ENCODE peak calls at places on chromosomes 12 and 14, in eight cellular contexts. One of them, this sample, is unnamed. For H3K9me3, the result is how much of the 10 kb centered on the place peaks cover.

GRCh38 chr14:69483765-69484443 is 624 bp upstream of the PLEKHD1 start:
- DNase-seq in tibial artery: no peak
- DNase-seq in CD8-positive, alpha-beta memory T cell: no peak
- DNase-seq in small intestine: no peak
- DNase-seq in left ventricle myocardium inferior: no peak
- DNase-seq in A549: peak
- DNase-seq in mammary epithelial cell: peak
- DNase-seq in Caco-2: no peak
- DNase-seq in this sample: no peak

GRCh38 chr12:3225796-3226180 is 148.6 kb downstream of the TSPAN9 start:
- DNase-seq in tibial artery: no peak
- DNase-seq in CD8-positive, alpha-beta memory T cell: no peak
- DNase-seq in small intestine: no peak
- DNase-seq in left ventricle myocardium inferior: no peak
- DNase-seq in A549: no peak
- DNase-seq in mammary epithelial cell: no peak
- DNase-seq in Caco-2: no peak
- DNase-seq in this sample: no peak

GRCh38 chr12:123041042-123041531 is 60.6 kb downstream of the ARL6IP4 start:
- DNase-seq in tibial artery: no peak
- DNase-seq in CD8-positive, alpha-beta memory T cell: no peak
- DNase-seq in small intestine: no peak
- DNase-seq in left ventricle myocardium inferior: no peak
- DNase-seq in A549: no peak
- DNase-seq in mammary epithelial cell: no peak
- DNase-seq in Caco-2: no peak
- DNase-seq in this sample: no peak

GRCh38 chr12:3155710-3156386 is 78.7 kb downstream of the TSPAN9 start:
- DNase-seq in tibial artery: no peak
- DNase-seq in CD8-positive, alpha-beta memory T cell: no peak
- DNase-seq in small intestine: no peak
- DNase-seq in left ventricle myocardium inferior: no peak
- DNase-seq in A549: no peak
- DNase-seq in mammary epithelial cell: no peak
- DNase-seq in Caco-2: no peak
- DNase-seq in this sample: no peak

GRCh38 chr12:26621932-26622331 is 211.1 kb downstream of the ITPR2 start:
- DNase-seq in tibial artery: no peak
- DNase-seq in CD8-positive, alpha-beta memory T cell: no peak
- DNase-seq in small intestine: no peak
- DNase-seq in left ventricle myocardium inferior: no peak
- DNase-seq in A549: no peak
- DNase-seq in mammary epithelial cell: no peak
- DNase-seq in Caco-2: no peak
- DNase-seq in this sample: no peak

GRCh38 chr12:14767617-14768016 is 35.7 kb downstream of the WBP11 start:
- DNase-seq in tibial artery: no peak
- DNase-seq in CD8-positive, alpha-beta memory T cell: no peak
- DNase-seq in small intestine: no peak
- DNase-seq in left ventricle myocardium inferior: no peak
- DNase-seq in A549: no peak
- DNase-seq in mammary epithelial cell: no peak
- DNase-seq in Caco-2: no peak
- DNase-seq in this sample: no peak

GRCh38 chr14:74488788-74489397 is 4.2 kb downstream of the NPC2 start:
- DNase-seq in tibial artery: no peak
- DNase-seq in CD8-positive, alpha-beta memory T cell: no peak
- DNase-seq in small intestine: peak
- DNase-seq in left ventricle myocardium inferior: no peak
- DNase-seq in A549: no peak
- DNase-seq in mammary epithelial cell: peak
- DNase-seq in Caco-2: no peak
- DNase-seq in this sample: no peak

GRCh38 chr12:99157946-99158345 is 489.6 kb upstream of the GARIN6 start:
- DNase-seq in tibial artery: no peak
- DNase-seq in CD8-positive, alpha-beta memory T cell: no peak
- DNase-seq in small intestine: no peak
- DNase-seq in left ventricle myocardium inferior: no peak
- DNase-seq in A549: no peak
- DNase-seq in mammary epithelial cell: no peak
- DNase-seq in Caco-2: no peak
- DNase-seq in this sample: no peak

GRCh38 chr12:69015831-69016230 is 82.9 kb upstream of the CPM start:
- DNase-seq in tibial artery: no peak
- DNase-seq in CD8-positive, alpha-beta memory T cell: no peak
- DNase-seq in small intestine: no peak
- DNase-seq in left ventricle myocardium inferior: no peak
- DNase-seq in A549: no peak
- DNase-seq in mammary epithelial cell: no peak
- DNase-seq in Caco-2: no peak
- DNase-seq in this sample: no peak

GRCh38 chr14:105041841-105042765 is 21.2 kb upstream of the CDCA4 start:
- DNase-seq in tibial artery: no peak
- DNase-seq in CD8-positive, alpha-beta memory T cell: no peak
- DNase-seq in small intestine: no peak
- DNase-seq in left ventricle myocardium inferior: no peak
- DNase-seq in A549: no peak
- DNase-seq in mammary epithelial cell: no peak
- DNase-seq in Caco-2: no peak
- DNase-seq in this sample: no peak

GRCh38 chr14:101774814-101775213 is 13.3 kb downstream of the PPP2R5C start:
- DNase-seq in tibial artery: no peak
- DNase-seq in CD8-positive, alpha-beta memory T cell: no peak
- DNase-seq in small intestine: no peak
- DNase-seq in left ventricle myocardium inferior: no peak
- DNase-seq in A549: no peak
- DNase-seq in mammary epithelial cell: no peak
- DNase-seq in Caco-2: no peak
- DNase-seq in this sample: no peak

GRCh38 chr12:34166427-34167060 is 144.2 kb downstream of the ALG10 start:
- DNase-seq in tibial artery: no peak
- DNase-seq in CD8-positive, alpha-beta memory T cell: no peak
- DNase-seq in small intestine: no peak
- DNase-seq in left ventricle myocardium inferior: no peak
- DNase-seq in A549: no peak
- DNase-seq in mammary epithelial cell: no peak
- DNase-seq in Caco-2: no peak
- DNase-seq in this sample: no peak
- H3K9me3 ChIP-seq in tibial artery: under half
- H3K9me3 ChIP-seq in CD8-positive, alpha-beta memory T cell: under half
- H3K9me3 ChIP-seq in small intestine: under half
- H3K9me3 ChIP-seq in left ventricle myocardium inferior: under half
- H3K9me3 ChIP-seq in A549: under half
- H3K9me3 ChIP-seq in mammary epithelial cell: under half
- H3K9me3 ChIP-seq in Caco-2: under half
- H3K9me3 ChIP-seq in this sample: under half

GRCh38 chr14:51261151-51261550 is 21.1 kb downstream of the TMX1 start:
- DNase-seq in tibial artery: no peak
- DNase-seq in CD8-positive, alpha-beta memory T cell: no peak
- DNase-seq in small intestine: peak
- DNase-seq in left ventricle myocardium inferior: no peak
- DNase-seq in A549: no peak
- DNase-seq in mammary epithelial cell: no peak
- DNase-seq in Caco-2: no peak
- DNase-seq in this sample: no peak
- H3K9me3 ChIP-seq in tibial artery: under half
- H3K9me3 ChIP-seq in CD8-positive, alpha-beta memory T cell: under half
- H3K9me3 ChIP-seq in small intestine: under half
- H3K9me3 ChIP-seq in left ventricle myocardium inferior: under half
- H3K9me3 ChIP-seq in A549: under half
- H3K9me3 ChIP-seq in mammary epithelial cell: under half
- H3K9me3 ChIP-seq in Caco-2: under half
- H3K9me3 ChIP-seq in this sample: under half

DNA sequence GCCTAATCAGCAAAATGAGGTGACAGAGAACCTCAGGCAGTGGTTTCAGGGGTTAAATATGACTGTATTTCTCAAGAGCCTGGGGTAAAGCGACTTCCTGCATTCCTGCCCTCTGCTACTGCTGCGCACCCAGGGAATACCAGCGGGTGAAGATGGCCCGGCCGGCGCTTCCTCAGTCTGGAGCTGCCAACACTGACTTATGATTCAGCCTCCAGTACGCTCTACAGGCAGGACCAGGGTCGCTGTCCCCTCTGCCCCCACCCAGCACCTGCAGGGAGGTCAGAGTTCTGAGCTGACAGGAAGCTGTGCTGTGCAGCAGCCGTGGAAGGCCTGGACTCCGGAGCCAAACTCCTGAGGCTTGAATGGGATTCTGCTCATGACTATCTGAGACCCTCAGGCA is 127.9 kb downstream of the PIWIL1 start:
- DNase-seq in tibial artery: no peak
- DNase-seq in CD8-positive, alpha-beta memory T cell: no peak
- DNase-seq in small intestine: no peak
- DNase-seq in left ventricle myocardium inferior: no peak
- DNase-seq in A549: no peak
- DNase-seq in mammary epithelial cell: no peak
- DNase-seq in Caco-2: no peak
- DNase-seq in this sample: no peak
- H3K9me3 ChIP-seq in tibial artery: under half
- H3K9me3 ChIP-seq in CD8-positive, alpha-beta memory T cell: under half
- H3K9me3 ChIP-seq in small intestine: under half
- H3K9me3 ChIP-seq in left ventricle myocardium inferior: under half
- H3K9me3 ChIP-seq in A549: under half
- H3K9me3 ChIP-seq in mammary epithelial cell: half or more
- H3K9me3 ChIP-seq in Caco-2: under half
- H3K9me3 ChIP-seq in this sample: under half

GRCh38 chr12:116761499-116761898 is 23.4 kb downstream of the RNFT2 start:
- DNase-seq in tibial artery: no peak
- DNase-seq in CD8-positive, alpha-beta memory T cell: no peak
- DNase-seq in small intestine: no peak
- DNase-seq in left ventricle myocardium inferior: no peak
- DNase-seq in A549: no peak
- DNase-seq in mammary epithelial cell: no peak
- DNase-seq in Caco-2: no peak
- DNase-seq in this sample: no peak

GRCh38 chr12:116766746-116767145 is 28.6 kb downstream of the RNFT2 start:
- DNase-seq in tibial artery: no peak
- DNase-seq in CD8-positive, alpha-beta memory T cell: no peak
- DNase-seq in small intestine: no peak
- DNase-seq in left ventricle myocardium inferior: no peak
- DNase-seq in A549: no peak
- DNase-seq in mammary epithelial cell: no peak
- DNase-seq in Caco-2: no peak
- DNase-seq in this sample: no peak

GRCh38 chr12:116766285-116766684 is 28.2 kb downstream of the RNFT2 start:
- DNase-seq in tibial artery: no peak
- DNase-seq in CD8-positive, alpha-beta memory T cell: no peak
- DNase-seq in small intestine: no peak
- DNase-seq in left ventricle myocardium inferior: no peak
- DNase-seq in A549: no peak
- DNase-seq in mammary epithelial cell: no peak
- DNase-seq in Caco-2: no peak
- DNase-seq in this sample: no peak

GRCh38 chr12:116760621-116761020 is 22.5 kb downstream of the RNFT2 start:
- DNase-seq in tibial artery: no peak
- DNase-seq in CD8-positive, alpha-beta memory T cell: no peak
- DNase-seq in small intestine: no peak
- DNase-seq in left ventricle myocardium inferior: no peak
- DNase-seq in A549: no peak
- DNase-seq in mammary epithelial cell: no peak
- DNase-seq in Caco-2: no peak
- DNase-seq in this sample: no peak

DNA sequence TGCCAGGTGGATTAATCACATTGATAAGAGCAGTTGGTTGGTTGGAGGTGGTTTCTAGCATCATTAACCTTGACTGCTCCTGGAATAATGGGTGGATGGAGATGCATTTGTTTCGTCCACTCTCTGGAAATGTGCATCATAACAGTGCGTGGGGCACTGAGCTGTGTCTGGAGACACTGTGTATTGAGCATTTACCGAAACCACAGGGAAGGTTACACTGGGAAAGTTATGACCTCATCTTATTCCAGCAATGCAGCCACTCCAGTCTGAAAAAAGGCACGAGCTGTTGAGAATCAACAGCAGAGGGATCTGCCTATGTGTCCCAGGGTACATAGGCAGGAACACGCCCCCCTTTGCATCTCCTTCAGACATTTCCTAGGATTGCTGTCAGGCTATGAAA is 27.2 kb downstream of the RNFT2 start:
- DNase-seq in tibial artery: no peak
- DNase-seq in CD8-positive, alpha-beta memory T cell: no peak
- DNase-seq in small intestine: no peak
- DNase-seq in left ventricle myocardium inferior: no peak
- DNase-seq in A549: no peak
- DNase-seq in mammary epithelial cell: no peak
- DNase-seq in Caco-2: no peak
- DNase-seq in this sample: no peak
- H3K9me3 ChIP-seq in tibial artery: under half
- H3K9me3 ChIP-seq in CD8-positive, alpha-beta memory T cell: under half
- H3K9me3 ChIP-seq in small intestine: under half
- H3K9me3 ChIP-seq in left ventricle myocardium inferior: under half
- H3K9me3 ChIP-seq in A549: under half
- H3K9me3 ChIP-seq in mammary epithelial cell: under half
- H3K9me3 ChIP-seq in Caco-2: under half
- H3K9me3 ChIP-seq in this sample: under half

GRCh38 chr14:82412545-82412944 is 878.9 kb upstream of the SEL1L start:
- DNase-seq in tibial artery: no peak
- DNase-seq in CD8-positive, alpha-beta memory T cell: no peak
- DNase-seq in small intestine: no peak
- DNase-seq in left ventricle myocardium inferior: no peak
- DNase-seq in A549: no peak
- DNase-seq in mammary epithelial cell: no peak
- DNase-seq in Caco-2: no peak
- DNase-seq in this sample: no peak
- H3K9me3 ChIP-seq in tibial artery: under half
- H3K9me3 ChIP-seq in CD8-positive, alpha-beta memory T cell: under half
- H3K9me3 ChIP-seq in small intestine: under half
- H3K9me3 ChIP-seq in left ventricle myocardium inferior: under half
- H3K9me3 ChIP-seq in A549: under half
- H3K9me3 ChIP-seq in mammary epithelial cell: under half
- H3K9me3 ChIP-seq in Caco-2: under half
- H3K9me3 ChIP-seq in this sample: under half

DNA sequence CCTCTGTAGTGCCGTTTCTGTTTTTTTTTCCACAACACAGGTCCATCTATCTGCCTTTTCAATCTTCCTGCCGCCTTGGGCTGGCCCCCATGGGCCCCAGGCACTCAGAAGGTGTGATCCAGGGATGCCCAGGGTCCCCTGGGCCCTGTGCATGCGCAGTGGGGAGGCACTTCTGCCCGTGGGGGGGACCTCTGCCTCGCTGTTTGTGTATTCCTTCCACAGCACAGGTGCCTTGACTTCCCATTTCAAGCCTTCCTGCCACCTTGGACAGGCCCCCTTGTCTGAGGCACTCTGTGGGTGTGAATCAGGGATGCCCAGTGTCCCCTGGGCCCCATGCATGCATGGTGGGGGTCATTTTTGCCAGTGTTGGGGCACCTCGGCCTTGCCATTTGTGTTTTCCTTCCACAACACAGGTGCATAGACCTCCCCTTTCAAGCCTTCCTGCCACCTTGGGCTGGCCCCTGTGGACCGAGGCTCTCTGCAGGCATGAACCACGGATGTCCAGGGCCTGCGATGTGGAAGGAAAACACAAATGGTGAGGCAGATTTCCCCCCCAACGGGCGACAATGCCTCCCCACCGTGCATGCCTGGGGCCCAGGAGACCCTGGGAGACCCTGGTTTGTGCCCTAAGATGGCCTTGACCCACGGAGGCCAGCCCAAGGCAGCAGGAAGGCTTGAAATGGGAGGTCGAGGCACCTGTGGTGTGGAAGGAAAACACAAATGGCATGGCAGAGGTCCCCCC is 366.5 kb downstream of the ALG10 start:
- DNase-seq in tibial artery: no peak
- DNase-seq in CD8-positive, alpha-beta memory T cell: no peak
- DNase-seq in small intestine: no peak
- DNase-seq in left ventricle myocardium inferior: no peak
- DNase-seq in A549: no peak
- DNase-seq in mammary epithelial cell: no peak
- DNase-seq in Caco-2: no peak
- DNase-seq in this sample: no peak
- H3K9me3 ChIP-seq in tibial artery: half or more
- H3K9me3 ChIP-seq in CD8-positive, alpha-beta memory T cell: under half
- H3K9me3 ChIP-seq in small intestine: under half
- H3K9me3 ChIP-seq in left ventricle myocardium inferior: half or more
- H3K9me3 ChIP-seq in A549: under half
- H3K9me3 ChIP-seq in mammary epithelial cell: half or more
- H3K9me3 ChIP-seq in Caco-2: under half
- H3K9me3 ChIP-seq in this sample: under half